ENCODE peak calls at places on chromosome 19, in six cellular contexts. P is fibroblast of the aortic adventitia; R is COR-L47; I is stimulated activated CD8-positive, alpha-beta memory T cell treated with anti-CD3 and anti-CD28 coated beads, Interleukin-15, amount 100 ng/mL, for 1 hour; F is activated T-cell treated with anti-CD3 and anti-CD28 coated beads for 48 hours; D is activated naive CD4-positive, alpha-beta T cell treated with anti-CD3 and anti-CD28 coated beads, Interleukin-2, amount 10 ng/mL, durations not matched to agents 7 days and 5 days. K is an unnamed sample.

GRCh38 chr19:6378036-6378435 is 2.3 kb upstream of the PSPN start:
- DNase-seq in D (no peak), I (no peak), F (no peak), R (no peak), P (peak), K (peak)

GRCh38 chr19:16850133-16850532 is 20.9 kb downstream of the SIN3B start:
- DNase-seq in D (no peak), I (no peak), P (peak), F (no peak), R (no peak), K (no peak)

GRCh38 chr19:13799669-13800068 is 4.4 kb downstream of the ZSWIM4 start:
- DNase-seq in I (no peak), R (no peak), D (no peak), F (no peak), P (no peak), K (no peak)

GRCh38 chr19:18429717-18430416 is 8.1 kb downstream of the ISYNA1 start:
- DNase-seq in I (no peak), R (no peak), F (no peak), P (no peak), D (peak), K (no peak)

GRCh38 chr19:35782589-35782988 is 7.2 kb downstream of the ARHGAP33 start:
- DNase-seq in F (no peak), I (no peak), D (no peak), R (no peak), P (no peak), K (no peak)

GRCh38 chr19:10061717-10062310 is 24.3 kb upstream of the SHFL start:
- DNase-seq in D (peak), I (no peak), R (no peak), P (no peak), F (no peak), K (peak)

GRCh38 chr19:3868770-3869456 is at the start of gene ZFR2:
- DNase-seq in I (no peak), F (peak), D (peak), P (no peak), R (no peak), K (no peak)

GRCh38 chr19:58001895-58002369 is 688 bp downstream of the ZNF606 start:
- DNase-seq in F (peak), D (peak), P (peak), R (peak), I (no peak), K (no peak)

GRCh38 chr19:38298841-38299680 is 5.0 kb upstream of the C19orf33 start:
- DNase-seq in F (no peak), D (no peak), P (peak), R (no peak), I (no peak), K (no peak)

GRCh38 chr19:19657397-19657783 is 6.1 kb downstream of the ATP13A1 start:
- DNase-seq in F (no peak), P (no peak), D (no peak), R (no peak), I (no peak), K (peak)

GRCh38 chr19:7738023-7738422 is 6.1 kb upstream of the CLEC4G start:
- DNase-seq in R (no peak), I (no peak), D (no peak), P (no peak), F (peak), K (no peak)

GRCh38 chr19:41696402-41697197 is 8.5 kb upstream of the CEACAM7 start:
- DNase-seq in I (no peak), F (no peak), P (no peak), R (no peak), D (peak), K (no peak)

GRCh38 chr19:34217952-34218817 is 36.2 kb upstream of the GARRE1 start:
- DNase-seq in D (peak), R (peak), F (peak), I (peak), P (peak), K (peak)

GRCh38 chr19:55352040-55352439 is 2.5 kb downstream of the COX6B2 start:
- DNase-seq in R (no peak), I (no peak), D (no peak), F (no peak), P (no peak), K (no peak)

GRCh38 chr19:46180701-46181385 is 32.8 kb downstream of the IGFL2 start:
- DNase-seq in F (no peak), D (no peak), R (no peak), I (no peak), P (peak), K (no peak)

GRCh38 chr19:17475541-17476115 is 5.3 kb downstream of the SLC27A1 start:
- DNase-seq in P (peak), F (no peak), R (no peak), D (no peak), I (no peak), K (peak)

GRCh38 chr19:13718733-13719132 is 45.6 kb upstream of the MRI1 start:
- DNase-seq in R (peak), I (no peak), F (no peak), P (peak), D (no peak), K (peak)

GRCh38 chr19:32537626-32538025 is 43.4 kb upstream of the PDCD5 start:
- DNase-seq in F (no peak), P (no peak), D (no peak), I (no peak), R (peak), K (no peak)

GRCh38 chr19:6119031-6119430 is 8.7 kb upstream of the RFX2 start:
- DNase-seq in P (no peak), F (no peak), R (no peak), I (no peak), D (no peak), K (no peak)

GRCh38 chr19:31039151-31039550 is 310.1 kb downstream of the TSHZ3 start:
- DNase-seq in F (no peak), R (no peak), I (no peak), D (no peak), P (no peak), K (no peak)

GRCh38 chr19:1068111-1069001 is 1.4 kb downstream of the ARHGAP45 start:
- DNase-seq in F (no peak), D (peak), I (no peak), R (no peak), P (no peak), K (no peak)

GRCh38 chr19:17337675-17338439 is 504 bp downstream of the GTPBP3 start:
- DNase-seq in R (no peak), F (peak), I (no peak), D (peak), P (no peak), K (peak)

GRCh38 chr19:6041071-6041470 is 63.1 kb upstream of the RANBP3 start:
- DNase-seq in D (no peak), P (no peak), F (no peak), R (no peak), I (no peak), K (no peak)

GRCh38 chr19:32224371-32225244 is 120.8 kb upstream of the ZNF507 start:
- DNase-seq in I (peak), P (peak), D (peak), R (no peak), F (peak), K (peak)

GRCh38 chr19:38204728-38205127 is 19.3 kb downstream of the DPF1 start:
- DNase-seq in I (no peak), R (peak), P (no peak), F (no peak), D (no peak), K (no peak)

GRCh38 chr19:33688657-33688992 is 66.9 kb downstream of the CHST8 start:
- DNase-seq in I (no peak), F (no peak), P (no peak), D (no peak), R (no peak), K (no peak)

GRCh38 chr19:43562698-43563241 is 12.6 kb downstream of the XRCC1 start:
- DNase-seq in I (peak), R (peak), F (peak), P (peak), D (peak), K (peak)